ENCODE peak calls at places on chromosomes 16 and 17, in five cellular contexts. M is endothelial cell of umbilical vein, W is AG04449, J is fibroblast of mammary gland, K is astrocyte of the cerebellum. S is an unnamed sample.

GRCh38 chr17:55430531-55431228 is 9.0 kb upstream of the MMD start:
- DNase-seq in J (peak; percentile 40), W (no peak), K (no peak), M (no peak), S (no peak)

GRCh38 chr17:63402808-63403207 is 43.3 kb downstream of the CYB561 start:
- DNase-seq in J (peak; percentile 84), W (no peak), M (no peak), K (peak; percentile 32), S (no peak)

GRCh38 chr16:85003723-85004586 is 7.4 kb downstream of the ZDHHC7 start:
- DNase-seq in W (no peak), K (no peak), J (no peak), M (no peak), S (no peak)

GRCh38 chr16:1066584-1067172 is 5.9 kb upstream of the SSTR5 start:
- DNase-seq in J (no peak), K (no peak), M (no peak), W (no peak), S (no peak)

GRCh38 chr16:68335175-68335574 is 24.4 kb downstream of the PRMT7 start:
- DNase-seq in W (no peak), M (no peak), K (no peak), J (peak; percentile 79), S (no peak)

GRCh38 chr17:9509236-9509813 is 66.3 kb downstream of the STX8 start:
- DNase-seq in K (no peak), M (peak; percentile 21), J (no peak), W (no peak), S (no peak)

GRCh38 chr16:68364601-68364998 is 53.8 kb downstream of the PRMT7 start:
- DNase-seq in K (no peak), W (no peak), M (no peak), J (peak; percentile 24), S (no peak)

GRCh38 chr17:48647103-48647963 is 21.2 kb upstream of the HOXB9 start:
- DNase-seq in K (no peak), J (no peak), M (no peak), W (no peak), S (no peak)

GRCh38 chr16:85675528-85675927 is 13.2 kb downstream of the GINS2 start:
- DNase-seq in J (peak; percentile 54), K (peak; percentile 23), M (peak; percentile 41), W (no peak), S (no peak)

GRCh38 chr16:66537236-66537635 is 12.7 kb downstream of the TK2 start:
- DNase-seq in K (no peak), J (no peak), W (no peak), M (no peak), S (no peak)

GRCh38 chr17:49992191-49992932 is 2.7 kb downstream of the DLX3 start:
- DNase-seq in M (no peak), J (no peak), K (no peak), W (no peak), S (no peak)

GRCh38 chr16:48444574-48444973 is 59.4 kb upstream of the SIAH1 start:
- DNase-seq in K (peak; percentile 70), W (no peak), M (peak; percentile 30), J (peak; percentile 97), S (no peak)

GRCh38 chr17:7841309-7841621 is 7.2 kb downstream of the KDM6B start:
- DNase-seq in J (no peak), W (no peak), M (no peak), K (no peak), S (no peak)

GRCh38 chr17:7840875-7841274 is 6.9 kb downstream of the KDM6B start:
- DNase-seq in W (no peak), J (no peak), M (no peak), K (no peak), S (no peak)

GRCh38 chr17:7842950-7843535 is 9.0 kb downstream of the KDM6B start:
- DNase-seq in J (peak; percentile 96), M (peak; percentile 95), K (no peak), W (no peak), S (no peak)

GRCh38 chr17:7842380-7842949 is 8.4 kb downstream of the KDM6B start:
- DNase-seq in W (no peak), J (peak; percentile 95), K (no peak), M (peak; percentile 91), S (no peak)

DNA sequence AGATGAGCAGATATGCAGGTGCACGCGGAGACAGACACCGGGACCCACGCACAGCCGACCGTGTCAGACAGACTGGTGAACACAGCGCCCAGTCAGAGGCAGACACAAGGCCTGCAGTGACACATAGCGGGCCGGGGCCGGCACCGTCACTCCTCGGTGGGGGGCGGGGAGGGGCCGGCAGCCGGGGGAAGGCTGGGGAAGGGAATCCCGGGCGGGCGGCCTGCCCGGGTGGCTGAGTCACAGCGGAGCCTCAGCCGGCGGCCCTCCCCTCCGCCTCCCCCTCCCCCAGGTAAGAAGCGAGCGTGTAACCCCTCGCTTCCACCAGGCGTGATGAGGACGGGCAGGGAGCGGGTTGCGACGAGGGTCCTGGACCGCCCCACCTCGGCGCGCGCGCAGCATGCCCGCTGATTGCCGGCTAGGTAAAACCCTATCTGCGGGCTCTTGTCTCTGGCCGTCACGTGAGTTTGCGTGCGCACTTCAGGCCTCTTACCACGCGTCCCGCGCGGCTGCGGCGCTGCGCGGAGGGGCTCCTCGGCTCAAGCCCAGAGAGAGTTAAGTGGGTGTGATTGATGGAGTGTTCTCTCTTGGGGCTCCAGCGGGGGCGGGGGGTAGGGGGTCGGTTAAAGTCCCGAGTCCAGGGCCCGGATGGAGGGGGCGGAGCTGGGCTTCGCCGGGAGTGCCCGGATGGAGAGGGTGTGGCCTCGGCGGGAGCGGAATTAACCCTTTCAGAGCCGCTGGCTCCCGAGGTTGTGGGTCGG is 7.8 kb downstream of the KDM6B start:
- DNase-seq in K (peak; percentile 66), W (no peak), J (peak; percentile 88), M (peak; percentile 92), S (no peak)
- TF ChIP-seq CTCF in K (no peak), W (peak; percentile 23), J (no peak), M (no peak), S (peak; percentile 21)

GRCh38 chr16:73163238-73163795 is 115.4 kb upstream of the ZFHX3 start:
- DNase-seq in W (no peak), M (peak; percentile 68), K (no peak), J (no peak), S (no peak)

GRCh38 chr16:73166972-73167550 is 119.1 kb upstream of the ZFHX3 start:
- DNase-seq in W (no peak), K (no peak), J (no peak), M (no peak), S (no peak)

GRCh38 chr16:73170587-73170986 is 122.7 kb upstream of the ZFHX3 start:
- DNase-seq in J (no peak), W (no peak), K (no peak), M (peak; percentile 65), S (no peak)

GRCh38 chr16:73161977-73162376 is 114.0 kb upstream of the ZFHX3 start:
- DNase-seq in W (no peak), J (no peak), M (no peak), K (no peak), S (no peak)

GRCh38 chr16:73166394-73166971 is 118.6 kb upstream of the ZFHX3 start:
- DNase-seq in J (no peak), W (no peak), K (no peak), M (no peak), S (no peak)
- H3K4me3 ChIP-seq in J (no peak overlapping the region), W (no peak overlapping the region), K (no peak overlapping the region), M (no peak overlapping the region), S (no peak overlapping the region)

DNA sequence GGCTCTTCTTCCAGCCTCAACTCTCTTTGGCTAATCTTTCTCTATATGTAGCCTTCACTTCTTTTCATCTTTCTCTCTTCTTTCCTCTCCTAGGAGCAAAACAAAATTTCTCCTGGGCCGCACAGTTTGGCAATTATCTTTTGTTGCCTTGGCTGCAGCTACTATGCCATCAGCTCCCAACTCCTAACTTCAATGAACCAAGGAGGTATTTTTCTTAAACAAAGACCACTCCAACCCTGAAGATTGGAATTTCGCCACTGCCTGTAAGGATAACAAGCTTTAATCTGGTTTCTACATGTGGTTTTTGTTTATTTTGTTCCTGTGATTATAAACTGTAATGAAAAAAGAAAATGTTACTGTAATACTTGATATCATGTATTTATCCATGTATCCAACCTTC is 2.3 kb upstream of the SCPEP1 start:
- DNase-seq in M (no peak), J (no peak), K (no peak), W (no peak), S (no peak)
- TF ChIP-seq CTCF in M (no peak), J (no peak), K (no peak), W (no peak), S (no peak)

GRCh38 chr16:3966681-3967080 is 86.2 kb upstream of the CREBBP start:
- DNase-seq in K (no peak), J (no peak), M (no peak), W (no peak), S (no peak)

GRCh38 chr16:3963886-3964685 is 83.6 kb upstream of the CREBBP start:
- DNase-seq in W (no peak), M (no peak), J (no peak), K (no peak), S (no peak)

GRCh38 chr16:3964686-3965290 is 84.3 kb upstream of the CREBBP start:
- DNase-seq in K (no peak), M (no peak), W (no peak), J (no peak), S (no peak)

GRCh38 chr16:3965781-3966582 is 85.5 kb upstream of the CREBBP start:
- DNase-seq in M (no peak), K (no peak), W (no peak), J (no peak), S (no peak)

GRCh38 chr16:3965306-3965705 is 84.8 kb upstream of the CREBBP start:
- DNase-seq in J (no peak), M (no peak), K (no peak), W (no peak), S (no peak)
- H3K4me3 ChIP-seq in J (no peak overlapping the region), M (no peak overlapping the region), K (no peak overlapping the region), W (no peak overlapping the region), S (no peak overlapping the region)

GRCh38 chr16:65038125-65038524 is 83.7 kb downstream of the CDH11 start:
- DNase-seq in M (no peak), K (no peak), W (no peak), J (no peak), S (no peak)

GRCh38 chr16:65037558-65037957 is 84.3 kb downstream of the CDH11 start:
- DNase-seq in M (no peak), J (no peak), W (no peak), K (no peak), S (no peak)

GRCh38 chr16:65044861-65045260 is 77.0 kb downstream of the CDH11 start:
- DNase-seq in J (peak; percentile 74), M (no peak), W (peak; percentile 63), K (peak; percentile 77), S (no peak)

GRCh38 chr16:65042966-65043365 is 78.9 kb downstream of the CDH11 start:
- DNase-seq in W (no peak), J (no peak), K (no peak), M (no peak), S (no peak)
- TF ChIP-seq CTCF in W (no peak), J (no peak), K (no peak), M (no peak), S (no peak)

DNA sequence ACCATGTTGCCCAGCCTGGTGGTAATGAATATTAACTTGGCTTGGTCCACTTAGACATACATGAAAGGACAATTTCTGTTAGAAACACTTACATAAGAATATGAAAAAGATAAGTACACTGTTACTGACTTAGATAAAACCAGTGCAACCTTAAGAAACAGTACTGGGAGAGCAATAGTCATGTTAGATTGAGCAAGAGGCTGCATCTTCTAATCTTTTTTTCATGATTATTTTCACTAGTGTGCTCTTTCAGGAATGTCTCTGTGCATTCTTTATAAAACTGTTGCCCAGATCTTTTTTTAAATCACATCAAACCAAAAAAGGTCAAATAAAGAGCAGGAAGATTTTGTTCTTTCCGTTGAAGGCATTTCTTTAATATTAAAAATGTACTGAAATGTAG is 100.7 kb upstream of the AXIN2 start:
- DNase-seq in J (peak; percentile 57), M (no peak), W (peak; percentile 59), K (no peak), S (no peak)
- H3K4me3 ChIP-seq in J (no peak overlapping the region), M (no peak overlapping the region), W (no peak overlapping the region), K (no peak overlapping the region), S (no peak overlapping the region)

S was measured in epithelial cell of proximal tubule.